ENCODE peak calls at places on chromosomes 2 and 18, in five cellular contexts. N, E, M, J and W are unnamed samples.

GRCh38 chr2:239944706-239945551 is 80.2 kb downstream of the NDUFA10 start:
- DNase-seq in N (no peak), E (no peak), M (no peak), J (peak; percentile 20), W (no peak)

GRCh38 chr2:96642564-96643350 is at the start of gene FER1L5:
- DNase-seq in N (peak; percentile 51), E (no peak), M (no peak), J (peak; percentile 83), W (no peak)

GRCh38 chr18:35345950-35346349 is 1.7 kb upstream of the ZNF24 start:
- DNase-seq in N (no peak), E (no peak), M (no peak), J (no peak), W (no peak)

GRCh38 chr2:97870396-97870843 is 125.3 kb downstream of the TMEM131 start:
- DNase-seq in N (peak; percentile 89), E (peak; percentile 71), M (no peak), J (peak; percentile 70), W (peak; percentile 83)

GRCh38 chr18:36831139-36831538 is 2.2 kb downstream of the KIAA1328 start:
- DNase-seq in N (peak; percentile 65), E (no peak), M (no peak), J (no peak), W (no peak)

GRCh38 chr2:12076810-12077209 is 330.4 kb downstream of the LPIN1 start:
- DNase-seq in N (no peak), E (no peak), M (no peak), J (peak; percentile 7), W (no peak)

GRCh38 chr2:238784671-238785527 is 63.0 kb upstream of the TWIST2 start:
- DNase-seq in N (peak; percentile 78), E (peak; percentile 47), M (no peak), J (peak; percentile 79), W (peak; percentile 83)

GRCh38 chr18:49874238-49874637 is 60.9 kb upstream of the ACAA2 start:
- DNase-seq in N (no peak), E (no peak), M (no peak), J (no peak), W (no peak)

GRCh38 chr2:54704688-54705605 is 18.5 kb upstream of the EML6 start:
- DNase-seq in N (peak; percentile 84), E (no peak), M (no peak), J (peak; percentile 83), W (no peak)

GRCh38 chr2:207088276-207088675 is 77.5 kb downstream of the KLF7 start:
- DNase-seq in N (no peak), E (no peak), M (no peak), J (no peak), W (no peak)

GRCh38 chr2:72815655-72816268 is 10.1 kb downstream of the EXOC6B start:
- DNase-seq in N (peak; percentile 66), E (no peak), M (no peak), J (peak; percentile 43), W (no peak)

GRCh38 chr2:217848351-217848957 is 154.3 kb downstream of the TNS1 start:
- DNase-seq in N (no peak), E (no peak), M (no peak), J (no peak), W (no peak)

GRCh38 chr2:46296216-46296839 is 879 bp upstream of the EPAS1 start:
- DNase-seq in N (no peak), E (no peak), M (peak; percentile 28), J (no peak), W (no peak)

GRCh38 chr2:88451647-88452150 is 794 bp downstream of the FOXI3 start:
- DNase-seq in N (no peak), E (no peak), M (peak; percentile 30), J (no peak), W (no peak)

GRCh38 chr2:1548910-1549673 is 135.8 kb downstream of the TPO start:
- DNase-seq in N (no peak), E (no peak), M (no peak), J (no peak), W (no peak)

GRCh38 chr2:154693941-154694340 is 4.6 kb upstream of the KCNJ3 start:
- DNase-seq in N (no peak), E (no peak), M (no peak), J (peak; percentile 4), W (no peak)

GRCh38 chr2:165886487-165887146 is 67.0 kb downstream of the TTC21B start:
- DNase-seq in N (no peak), E (no peak), M (no peak), J (no peak), W (no peak)

GRCh38 chr18:54206447-54206846 is 18.0 kb downstream of the MBD2 start:
- DNase-seq in N (no peak), E (no peak), M (no peak), J (peak; percentile 8), W (no peak)

GRCh38 chr2:127085260-127085666 is 21.7 kb downstream of the BIN1 start:
- DNase-seq in N (peak; percentile 57), E (no peak), M (peak; percentile 36), J (peak; percentile 72), W (no peak)

GRCh38 chr2:64524604-64525322 is 635 bp downstream of the AFTPH start:
- DNase-seq in N (no peak), E (no peak), M (peak; percentile 36), J (peak; percentile 15), W (no peak)

GRCh38 chr2:182852090-182852489 is 14.3 kb downstream of the FRZB start:
- DNase-seq in N (no peak), E (no peak), M (no peak), J (no peak), W (no peak)

DNA sequence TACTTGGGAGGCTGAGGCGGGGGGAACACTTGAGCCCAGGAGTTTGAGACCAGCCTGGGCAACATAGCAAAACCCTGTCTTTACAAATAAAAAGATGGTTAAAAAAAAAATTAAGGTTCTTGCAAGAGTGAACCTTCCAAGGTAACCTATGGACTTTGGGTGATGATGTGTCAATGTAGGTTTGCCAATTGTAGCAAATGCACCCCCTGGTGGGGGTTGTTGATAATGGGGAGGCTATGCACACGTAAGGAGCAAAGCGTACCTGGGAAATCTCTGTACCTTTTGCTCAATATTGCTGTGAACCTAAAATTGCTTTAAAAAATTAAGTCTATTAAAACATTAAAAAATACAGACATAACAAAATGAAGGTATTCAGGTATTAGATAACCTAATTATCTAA is 70.4 kb downstream of the CWC22 start:
- DNase-seq in N (peak; percentile 17), E (no peak), M (no peak), J (peak; percentile 6), W (no peak)
- TF ChIP-seq CTCF in N (peak; percentile 48), E (peak; percentile 66), M (no peak), J (peak; percentile 65), W (peak; percentile 22)

GRCh38 chr18:58541137-58541788 is 87.6 kb downstream of the ALPK2 start:
- DNase-seq in N (no peak), E (no peak), M (no peak), J (peak; percentile 22), W (no peak)
- TF ChIP-seq CTCF in N (peak; percentile 12), E (no peak), M (no peak), J (peak; percentile 7), W (no peak)

DNA sequence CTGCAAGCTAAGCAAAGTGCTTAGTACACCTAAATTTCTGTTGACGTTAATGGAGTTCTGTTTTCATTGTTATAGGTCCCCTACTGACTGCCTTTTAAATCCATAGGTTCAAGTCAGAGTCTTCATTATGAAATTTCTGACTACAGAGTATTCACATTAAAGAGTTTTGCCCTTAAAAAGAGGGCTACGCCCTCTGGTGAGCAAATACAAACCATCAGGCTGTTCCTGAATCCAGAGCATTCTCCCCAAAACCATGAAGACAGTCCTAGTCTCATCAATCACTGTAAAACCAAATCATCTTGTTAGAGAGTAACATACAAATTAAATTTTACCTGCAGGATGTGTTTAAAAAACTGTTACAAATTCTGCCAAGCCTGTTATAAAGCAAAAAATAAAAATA is 1091.7 kb downstream of the TDRD15 start:
- DNase-seq in N (no peak), E (no peak), M (no peak), J (no peak), W (no peak)
- TF ChIP-seq CTCF in N (no peak), E (no peak), M (no peak), J (no peak), W (no peak)

GRCh38 chr2:144452169-144453038 is 67.5 kb downstream of the ZEB2 start:
- DNase-seq in N (peak; percentile 73), E (no peak), M (no peak), J (peak; percentile 59), W (no peak)
- TF ChIP-seq CTCF in N (peak; percentile 24), E (no peak), M (no peak), J (peak; percentile 43), W (peak; percentile 13)

GRCh38 chr18:74166397-74166796 is 18.1 kb downstream of the TIMM21 start:
- DNase-seq in N (no peak), E (no peak), M (no peak), J (no peak), W (no peak)

GRCh38 chr18:74163019-74163656 is 14.8 kb downstream of the TIMM21 start:
- DNase-seq in N (no peak), E (no peak), M (no peak), J (no peak), W (no peak)
- TF ChIP-seq CTCF in N (no peak), E (peak; percentile 18), M (no peak), J (no peak), W (no peak)